ENCODE peak calls at places on chromosomes 2 and 18, in eight cellular contexts. One of them, this sample, is unnamed.

GRCh38 chr2:10878268-10878915 is 33.3 kb upstream of the KCNF1 start:
- DNase-seq in CD8-positive, alpha-beta memory T cell: no peak
- DNase-seq in IMR-90: no peak
- DNase-seq in SK-N-SH: no peak
- DNase-seq in stomach: no peak
- DNase-seq in neural progenitor cell: no peak
- DNase-seq in psoas muscle: no peak
- DNase-seq in left lung: no peak
- DNase-seq in this sample: no peak

GRCh38 chr2:230954738-230955137 is 29.7 kb upstream of the GPR55 start:
- DNase-seq in stomach: no peak
- DNase-seq in CD8-positive, alpha-beta memory T cell: no peak
- DNase-seq in psoas muscle: no peak
- DNase-seq in neural progenitor cell: no peak
- DNase-seq in left lung: no peak
- DNase-seq in IMR-90: no peak
- DNase-seq in SK-N-SH: no peak
- DNase-seq in this sample: no peak

GRCh38 chr2:43217228-43218220 is 8.9 kb downstream of the ZFP36L2 start:
- DNase-seq in neural progenitor cell: peak; percentile 87
- DNase-seq in stomach: no peak
- DNase-seq in CD8-positive, alpha-beta memory T cell: no peak
- DNase-seq in SK-N-SH: no peak
- DNase-seq in left lung: no peak
- DNase-seq in IMR-90: no peak
- DNase-seq in psoas muscle: no peak
- DNase-seq in this sample: no peak

GRCh38 chr2:145777297-145777696 is 1257.4 kb upstream of the ZEB2 start:
- DNase-seq in IMR-90: peak; percentile 77
- DNase-seq in left lung: no peak
- DNase-seq in neural progenitor cell: no peak
- DNase-seq in psoas muscle: no peak
- DNase-seq in CD8-positive, alpha-beta memory T cell: no peak
- DNase-seq in stomach: no peak
- DNase-seq in SK-N-SH: no peak
- DNase-seq in this sample: no peak

GRCh38 chr2:222381556-222381955 is 42.8 kb upstream of the SGPP2 start:
- DNase-seq in psoas muscle: no peak
- DNase-seq in left lung: no peak
- DNase-seq in CD8-positive, alpha-beta memory T cell: no peak
- DNase-seq in SK-N-SH: no peak
- DNase-seq in IMR-90: no peak
- DNase-seq in stomach: no peak
- DNase-seq in neural progenitor cell: peak; percentile 20
- DNase-seq in this sample: no peak

GRCh38 chr18:48621815-48622555 is 83.2 kb downstream of the CTIF start:
- DNase-seq in stomach: no peak
- DNase-seq in neural progenitor cell: no peak
- DNase-seq in psoas muscle: no peak
- DNase-seq in CD8-positive, alpha-beta memory T cell: no peak
- DNase-seq in IMR-90: peak; percentile 29
- DNase-seq in left lung: no peak
- DNase-seq in SK-N-SH: no peak
- DNase-seq in this sample: no peak

GRCh38 chr2:233775414-233775813 is 2.7 kb upstream of the MROH2A start:
- DNase-seq in CD8-positive, alpha-beta memory T cell: no peak
- DNase-seq in SK-N-SH: no peak
- DNase-seq in left lung: no peak
- DNase-seq in psoas muscle: no peak
- DNase-seq in stomach: no peak
- DNase-seq in neural progenitor cell: no peak
- DNase-seq in IMR-90: no peak
- DNase-seq in this sample: no peak

GRCh38 chr2:203636896-203637818 is 69.3 kb upstream of the CD28 start:
- DNase-seq in left lung: no peak
- DNase-seq in CD8-positive, alpha-beta memory T cell: no peak
- DNase-seq in neural progenitor cell: no peak
- DNase-seq in IMR-90: no peak
- DNase-seq in SK-N-SH: no peak
- DNase-seq in stomach: no peak
- DNase-seq in psoas muscle: no peak
- DNase-seq in this sample: no peak

GRCh38 chr18:70220628-70221027 is 15.1 kb upstream of the RTTN start:
- DNase-seq in CD8-positive, alpha-beta memory T cell: no peak
- DNase-seq in psoas muscle: no peak
- DNase-seq in stomach: no peak
- DNase-seq in SK-N-SH: no peak
- DNase-seq in IMR-90: no peak
- DNase-seq in neural progenitor cell: no peak
- DNase-seq in left lung: no peak
- DNase-seq in this sample: no peak

DNA sequence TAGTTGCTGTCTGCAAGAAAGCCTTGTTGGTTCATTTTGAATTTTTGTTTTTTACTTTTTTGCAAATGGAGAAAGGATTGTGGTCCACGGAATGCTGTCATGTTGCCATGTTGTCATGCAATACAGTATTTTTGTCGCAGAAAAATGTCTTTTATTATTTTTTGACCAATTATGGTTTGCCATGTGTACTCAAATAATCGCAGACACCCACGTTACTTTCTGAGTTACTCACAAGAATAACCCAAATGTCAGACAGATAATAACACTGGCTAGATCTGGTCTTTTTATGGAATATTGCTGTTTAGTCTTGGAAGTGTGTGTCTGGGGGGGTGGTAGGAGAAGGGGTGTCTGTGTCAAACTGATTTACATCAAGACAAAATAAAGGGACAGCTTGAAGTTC is 188.9 kb downstream of the LTBP1 start:
- DNase-seq in CD8-positive, alpha-beta memory T cell: no peak
- DNase-seq in IMR-90: peak; percentile 52
- DNase-seq in SK-N-SH: no peak
- DNase-seq in left lung: no peak
- DNase-seq in stomach: no peak
- DNase-seq in psoas muscle: no peak
- DNase-seq in neural progenitor cell: no peak
- DNase-seq in this sample: no peak
- H3K27ac ChIP-seq in CD8-positive, alpha-beta memory T cell: no peak overlapping the region
- H3K27ac ChIP-seq in IMR-90: peak overlapping the region; percentile 92
- H3K27ac ChIP-seq in SK-N-SH: peak overlapping the region; percentile 86
- H3K27ac ChIP-seq in left lung: peak overlapping the region; percentile 81
- H3K27ac ChIP-seq in stomach: peak overlapping the region; percentile 87
- H3K27ac ChIP-seq in psoas muscle: peak overlapping the region; percentile 83
- H3K27ac ChIP-seq in neural progenitor cell: no peak overlapping the region
- H3K27ac ChIP-seq in this sample: peak overlapping the region; percentile 98

GRCh38 chr2:216014006-216014405 is 655 bp upstream of the MREG start:
- DNase-seq in stomach: no peak
- DNase-seq in neural progenitor cell: no peak
- DNase-seq in SK-N-SH: no peak
- DNase-seq in CD8-positive, alpha-beta memory T cell: no peak
- DNase-seq in IMR-90: no peak
- DNase-seq in left lung: no peak
- DNase-seq in psoas muscle: no peak
- DNase-seq in this sample: no peak

GRCh38 chr2:216012133-216012829 is 1.1 kb downstream of the MREG start:
- DNase-seq in psoas muscle: no peak
- DNase-seq in IMR-90: no peak
- DNase-seq in left lung: no peak
- DNase-seq in CD8-positive, alpha-beta memory T cell: no peak
- DNase-seq in stomach: no peak
- DNase-seq in neural progenitor cell: no peak
- DNase-seq in SK-N-SH: peak; percentile 59
- DNase-seq in this sample: no peak

GRCh38 chr2:216013080-216013909 is at the start of gene MREG:
- DNase-seq in left lung: peak; percentile 91
- DNase-seq in stomach: peak; percentile 76
- DNase-seq in IMR-90: peak; percentile 61
- DNase-seq in CD8-positive, alpha-beta memory T cell: peak; percentile 79
- DNase-seq in psoas muscle: peak; percentile 64
- DNase-seq in neural progenitor cell: peak; percentile 91
- DNase-seq in SK-N-SH: peak; percentile 98
- DNase-seq in this sample: no peak

GRCh38 chr2:216012830-216013079 is 596 bp downstream of the MREG start:
- DNase-seq in stomach: no peak
- DNase-seq in psoas muscle: no peak
- DNase-seq in IMR-90: no peak
- DNase-seq in SK-N-SH: peak; percentile 23
- DNase-seq in left lung: no peak
- DNase-seq in neural progenitor cell: no peak
- DNase-seq in CD8-positive, alpha-beta memory T cell: no peak
- DNase-seq in this sample: no peak

GRCh38 chr2:216011320-216011849 is 2.0 kb downstream of the MREG start:
- DNase-seq in left lung: no peak
- DNase-seq in IMR-90: no peak
- DNase-seq in neural progenitor cell: no peak
- DNase-seq in SK-N-SH: no peak
- DNase-seq in stomach: no peak
- DNase-seq in CD8-positive, alpha-beta memory T cell: no peak
- DNase-seq in psoas muscle: no peak
- DNase-seq in this sample: no peak
- H3K4me3 ChIP-seq in left lung: no peak overlapping the region
- H3K4me3 ChIP-seq in IMR-90: no peak overlapping the region
- H3K4me3 ChIP-seq in neural progenitor cell: no peak overlapping the region
- H3K4me3 ChIP-seq in SK-N-SH: no peak overlapping the region
- H3K4me3 ChIP-seq in stomach: no peak overlapping the region
- H3K4me3 ChIP-seq in CD8-positive, alpha-beta memory T cell: no peak overlapping the region
- H3K4me3 ChIP-seq in psoas muscle: no peak overlapping the region
- H3K4me3 ChIP-seq in this sample: no peak overlapping the region

GRCh38 chr2:132670104-132670960 is at the start of gene LYPD1:
- DNase-seq in psoas muscle: peak; percentile 13
- DNase-seq in left lung: peak; percentile 78
- DNase-seq in IMR-90: no peak
- DNase-seq in CD8-positive, alpha-beta memory T cell: no peak
- DNase-seq in stomach: no peak
- DNase-seq in SK-N-SH: peak; percentile 51
- DNase-seq in neural progenitor cell: peak; percentile 47
- DNase-seq in this sample: no peak

GRCh38 chr2:132668189-132668833 is 1.7 kb downstream of the LYPD1 start:
- DNase-seq in psoas muscle: no peak
- DNase-seq in CD8-positive, alpha-beta memory T cell: no peak
- DNase-seq in neural progenitor cell: peak; percentile 76
- DNase-seq in IMR-90: no peak
- DNase-seq in stomach: no peak
- DNase-seq in left lung: peak; percentile 60
- DNase-seq in SK-N-SH: peak; percentile 77
- DNase-seq in this sample: no peak

GRCh38 chr2:132668986-132669853 is 785 bp downstream of the LYPD1 start:
- DNase-seq in CD8-positive, alpha-beta memory T cell: no peak
- DNase-seq in neural progenitor cell: peak; percentile 72
- DNase-seq in IMR-90: no peak
- DNase-seq in stomach: no peak
- DNase-seq in psoas muscle: no peak
- DNase-seq in SK-N-SH: peak; percentile 59
- DNase-seq in left lung: peak; percentile 75
- DNase-seq in this sample: no peak

GRCh38 chr2:132670961-132671781 is 1.2 kb upstream of the LYPD1 start:
- DNase-seq in left lung: peak; percentile 65
- DNase-seq in neural progenitor cell: peak; percentile 55
- DNase-seq in IMR-90: peak; percentile 97
- DNase-seq in psoas muscle: no peak
- DNase-seq in stomach: no peak
- DNase-seq in SK-N-SH: peak; percentile 27
- DNase-seq in CD8-positive, alpha-beta memory T cell: no peak
- DNase-seq in this sample: no peak

GRCh38 chr2:132669854-132670103 is 226 bp downstream of the LYPD1 start:
- DNase-seq in neural progenitor cell: peak; percentile 84
- DNase-seq in IMR-90: no peak
- DNase-seq in stomach: no peak
- DNase-seq in SK-N-SH: peak; percentile 70
- DNase-seq in psoas muscle: no peak
- DNase-seq in left lung: no peak
- DNase-seq in CD8-positive, alpha-beta memory T cell: no peak
- DNase-seq in this sample: no peak
- H3K9me3 ChIP-seq in neural progenitor cell: no peaks in the 10 kb centered on the region
- H3K9me3 ChIP-seq in IMR-90: no peaks in the 10 kb centered on the region
- H3K9me3 ChIP-seq in stomach: no peaks in the 10 kb centered on the region
- H3K9me3 ChIP-seq in SK-N-SH: no peaks in the 10 kb centered on the region
- H3K9me3 ChIP-seq in psoas muscle: no peaks in the 10 kb centered on the region
- H3K9me3 ChIP-seq in left lung: no peaks in the 10 kb centered on the region
- H3K9me3 ChIP-seq in CD8-positive, alpha-beta memory T cell: no peaks in the 10 kb centered on the region
- H3K9me3 ChIP-seq in this sample: no peaks in the 10 kb centered on the region

GRCh38 chr2:113175101-113175628 is 1.4 kb downstream of the PSD4 start:
- DNase-seq in left lung: peak; percentile 22
- DNase-seq in stomach: peak; percentile 48
- DNase-seq in psoas muscle: no peak
- DNase-seq in IMR-90: no peak
- DNase-seq in neural progenitor cell: no peak
- DNase-seq in SK-N-SH: no peak
- DNase-seq in CD8-positive, alpha-beta memory T cell: peak; percentile 46
- DNase-seq in this sample: no peak

GRCh38 chr2:113174369-113174735 is 581 bp downstream of the PSD4 start:
- DNase-seq in left lung: peak; percentile 34
- DNase-seq in CD8-positive, alpha-beta memory T cell: no peak
- DNase-seq in psoas muscle: no peak
- DNase-seq in SK-N-SH: no peak
- DNase-seq in stomach: no peak
- DNase-seq in neural progenitor cell: no peak
- DNase-seq in IMR-90: no peak
- DNase-seq in this sample: no peak

GRCh38 chr2:113176696-113177355 is 3.1 kb downstream of the PSD4 start:
- DNase-seq in stomach: no peak
- DNase-seq in SK-N-SH: no peak
- DNase-seq in left lung: peak; percentile 27
- DNase-seq in IMR-90: no peak
- DNase-seq in psoas muscle: no peak
- DNase-seq in CD8-positive, alpha-beta memory T cell: no peak
- DNase-seq in neural progenitor cell: no peak
- DNase-seq in this sample: no peak

GRCh38 chr2:113178069-113178468 is 4.3 kb downstream of the PSD4 start:
- DNase-seq in left lung: peak; percentile 4
- DNase-seq in neural progenitor cell: no peak
- DNase-seq in stomach: no peak
- DNase-seq in CD8-positive, alpha-beta memory T cell: no peak
- DNase-seq in SK-N-SH: no peak
- DNase-seq in IMR-90: no peak
- DNase-seq in psoas muscle: no peak
- DNase-seq in this sample: no peak

DNA sequence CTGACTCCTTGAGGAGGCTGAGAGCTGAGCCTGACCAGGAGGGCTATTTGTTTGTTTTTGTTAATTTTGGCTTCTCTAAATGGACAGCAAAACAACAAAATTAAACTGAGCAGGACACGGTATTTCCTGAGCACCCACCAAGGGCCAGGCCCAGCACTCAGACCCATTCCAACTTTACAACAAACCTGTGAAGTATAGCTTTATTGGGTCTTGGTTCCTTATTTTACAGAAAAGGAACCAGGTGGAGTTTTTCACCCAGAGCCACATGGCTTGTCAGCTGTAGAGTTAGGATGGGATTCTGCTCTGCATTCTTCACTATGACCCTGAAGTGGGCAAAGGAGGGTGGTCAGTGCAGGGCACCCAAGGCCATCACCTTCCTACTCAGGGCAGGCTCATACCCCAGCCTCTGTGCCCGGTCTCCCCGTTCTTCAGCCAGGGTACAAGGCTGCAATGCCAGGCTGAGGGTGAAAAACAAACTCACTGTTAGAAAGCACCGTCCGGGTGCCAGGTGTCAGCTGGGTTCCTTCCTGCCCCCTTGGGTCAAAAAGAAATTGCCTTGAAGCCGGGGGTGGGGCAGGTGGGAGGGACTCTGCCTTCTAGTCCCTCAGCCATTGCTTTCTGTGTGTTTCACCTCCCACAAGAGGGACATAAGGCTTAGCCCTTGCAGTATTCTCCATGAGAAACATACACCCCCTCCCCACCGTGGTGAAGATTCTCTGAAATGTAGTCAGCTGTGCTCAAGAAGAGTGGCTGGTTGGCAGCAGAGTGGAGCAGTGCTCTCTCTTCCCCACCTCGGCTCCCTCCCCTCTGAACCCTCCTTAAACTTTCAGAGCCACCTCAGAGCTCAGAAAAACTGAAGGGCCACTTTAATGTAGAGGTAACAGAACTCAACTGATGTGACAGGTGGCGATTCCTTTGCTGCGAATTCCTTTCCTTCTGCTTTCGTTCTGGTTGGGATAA is 2.2 kb downstream of the PSD4 start:
- DNase-seq in SK-N-SH: no peak
- DNase-seq in left lung: no peak
- DNase-seq in psoas muscle: no peak
- DNase-seq in stomach: no peak
- DNase-seq in CD8-positive, alpha-beta memory T cell: no peak
- DNase-seq in IMR-90: no peak
- DNase-seq in neural progenitor cell: no peak
- DNase-seq in this sample: no peak
- H3K27ac ChIP-seq in SK-N-SH: no peak overlapping the region
- H3K27ac ChIP-seq in left lung: no peak overlapping the region
- H3K27ac ChIP-seq in psoas muscle: no peak overlapping the region
- H3K27ac ChIP-seq in stomach: peak overlapping the region; percentile 38
- H3K27ac ChIP-seq in CD8-positive, alpha-beta memory T cell: peak overlapping the region; percentile 77
- H3K27ac ChIP-seq in IMR-90: no peak overlapping the region
- H3K27ac ChIP-seq in neural progenitor cell: no peak overlapping the region
- H3K27ac ChIP-seq in this sample: no peak overlapping the region

This sample was measured in thoracic aorta.